ENCODE peak calls at places on chromosomes 1 and 21, in five cellular contexts. D is stomach, W is tibial artery, X is transverse colon, N is uterus. O is an unnamed sample. For H3K27me3, the result is how much of the 10 kb centered on the place peaks cover.

GRCh38 chr1:47593598-47594285 is 155.9 kb downstream of the FOXD2 start:
- DNase-seq in D (no peak), W (no peak), X (no peak), N (no peak), O (no peak)

GRCh38 chr1:151058682-151059341 is 610 bp downstream of the CDC42SE1 start:
- DNase-seq in D (peak), W (no peak), X (peak), N (no peak), O (peak)

GRCh38 chr1:236861560-236862230 is 66.6 kb downstream of the MTR start:
- DNase-seq in D (no peak), W (no peak), X (no peak), N (no peak), O (no peak)

GRCh38 chr1:205507896-205508714 is 3.6 kb downstream of the CDK18 start:
- DNase-seq in D (no peak), W (no peak), X (no peak), N (no peak), O (no peak)

GRCh38 chr1:29482991-29483390 is 246.7 kb downstream of the PTPRU start:
- DNase-seq in D (no peak), W (no peak), X (no peak), N (no peak), O (no peak)

GRCh38 chr1:15229569-15230170 is 17.4 kb upstream of the FHAD1 start:
- DNase-seq in D (peak), W (no peak), X (peak), N (no peak), O (no peak)

GRCh38 chr21:25626752-25627151 is 12.3 kb upstream of the JAM2 start:
- DNase-seq in D (no peak), W (no peak), X (no peak), N (no peak), O (no peak)

GRCh38 chr1:47424336-47424982 is 8.4 kb downstream of the FOXE3 start:
- DNase-seq in D (no peak), W (peak), X (no peak), N (no peak), O (no peak)

GRCh38 chr21:41879190-41879998 is at the start of gene PRDM15:
- DNase-seq in D (peak), W (peak), X (peak), N (peak), O (peak)

GRCh38 chr1:1421147-1421906 is at the start of gene ANKRD65:
- DNase-seq in D (no peak), W (no peak), X (no peak), N (no peak), O (no peak)
- H3K4me3 ChIP-seq in D (peak), W (peak), X (peak), N (peak), O (no peak)

GRCh38 chr21:44907966-44908364 is 12.7 kb downstream of the ITGB2 start:
- DNase-seq in D (no peak), W (no peak), X (no peak), N (no peak), O (no peak)
- TF ChIP-seq CTCF in D (no peak), W (no peak), X (no peak), N (no peak), O (no peak)

DNA sequence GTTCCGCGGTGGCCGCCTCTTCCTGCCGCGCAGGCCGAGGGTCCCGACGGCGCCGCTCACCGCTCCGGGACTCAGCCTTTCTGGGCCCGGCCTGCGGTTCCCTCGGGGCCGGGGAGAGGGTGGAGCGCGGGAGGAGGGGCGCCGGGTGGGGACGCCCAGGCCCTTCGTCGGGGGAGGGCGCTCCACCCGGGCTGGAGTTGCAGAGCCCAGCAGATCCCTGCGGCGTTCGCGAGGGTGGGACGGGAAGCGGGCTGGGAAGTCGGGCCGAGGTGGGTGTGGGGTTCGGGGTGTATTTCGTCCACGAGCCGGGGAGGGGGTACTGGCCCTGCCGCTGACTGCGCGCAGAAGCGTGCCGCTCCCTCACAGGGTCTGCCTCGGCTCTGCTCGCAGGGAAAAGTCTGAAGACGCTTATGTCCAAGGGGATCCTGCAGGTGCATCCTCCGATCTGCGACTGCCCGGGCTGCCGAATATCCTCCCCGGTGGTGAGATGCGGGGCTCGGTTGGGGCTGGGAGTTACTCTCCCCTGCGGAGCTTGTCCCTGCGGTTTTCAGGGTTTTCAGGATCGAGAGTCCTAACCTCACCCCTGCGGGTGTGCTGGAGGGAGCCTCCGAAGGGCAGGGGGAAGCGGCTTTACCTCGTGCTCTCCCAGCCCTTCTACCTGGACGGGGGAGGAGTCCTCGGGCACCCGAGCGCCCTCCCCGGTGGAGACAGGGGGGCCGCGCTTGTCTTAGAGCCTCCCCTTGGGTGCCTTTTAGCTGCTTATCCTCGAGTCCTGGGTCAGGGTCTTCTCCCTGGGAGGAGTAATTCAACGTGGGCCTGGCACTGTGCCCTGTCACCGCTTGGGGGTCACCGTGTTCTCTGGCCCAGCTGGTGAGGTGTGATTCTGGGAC is 2.1 kb downstream of the SAMD11 start:
- DNase-seq in D (no peak), W (peak), X (no peak), N (peak), O (no peak)
- H3K27me3 ChIP-seq in D (half or more), W (under half), X (half or more), N (under half), O (under half)

DNA sequence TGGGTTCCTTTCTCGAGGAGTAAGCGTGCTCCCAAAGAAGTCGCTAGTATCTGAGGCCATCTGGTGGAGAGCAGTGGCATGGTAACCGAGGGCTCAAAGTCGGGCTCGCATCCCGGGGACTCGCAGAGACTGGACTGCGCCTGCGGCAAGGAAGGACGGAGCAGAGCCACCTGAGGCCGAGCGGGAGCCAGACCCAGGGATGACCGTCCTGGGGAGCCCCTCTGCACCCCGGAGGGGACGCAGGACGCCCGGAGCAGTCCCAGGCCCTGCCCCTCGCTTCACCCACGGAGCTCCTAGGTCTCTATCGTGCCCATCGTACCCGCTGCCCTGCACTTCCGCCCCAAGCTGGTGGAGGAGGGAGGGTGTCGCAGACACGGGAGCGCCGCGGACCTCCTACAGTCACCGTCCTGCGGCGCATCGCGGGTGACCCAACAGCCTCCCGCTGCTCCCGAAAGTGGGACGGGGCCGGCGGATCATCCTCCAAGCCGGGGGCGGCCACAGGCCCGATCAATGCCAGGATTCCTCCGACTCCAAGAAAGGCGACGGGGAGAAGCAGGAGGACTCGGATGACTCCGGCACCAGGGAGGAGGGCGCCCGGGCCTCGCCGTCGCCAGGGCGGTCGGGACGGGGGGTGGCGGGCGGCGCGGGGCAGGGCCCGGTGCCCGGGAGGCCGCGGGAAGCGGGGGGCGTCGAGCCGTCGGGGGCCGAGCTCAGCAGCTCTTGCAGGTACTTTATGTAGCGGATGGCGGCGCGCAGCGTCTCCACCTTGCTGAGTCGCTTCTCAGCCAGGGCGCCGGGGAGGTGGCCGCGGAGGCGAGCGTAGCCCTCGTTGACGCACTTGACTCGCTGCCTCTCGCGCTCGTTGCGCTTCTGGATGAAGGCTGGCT is 2.3 kb upstream of the CACNA1S start:
- DNase-seq in D (peak), W (peak), X (peak), N (peak), O (peak)
- H3K4me3 ChIP-seq in D (peak), W (peak), X (peak), N (peak), O (peak)

O was measured in GM06990.